ENCODE peak calls at places on chromosome 1, in five cellular contexts. One of them, this sample, is unnamed. For H3K27me3, the result is how much of the 10 kb centered on the place peaks cover.

GRCh38 chr1:193905288-193906085 is 719.1 kb upstream of the B3GALT2 start:
- DNase-seq in GM23248: no peak
- DNase-seq in tibial artery: no peak
- DNase-seq in uterus: no peak
- DNase-seq in GM12878: no peak
- DNase-seq in this sample: no peak

GRCh38 chr1:31799196-31799894 is 16.5 kb downstream of the SPOCD1 start:
- DNase-seq in uterus: no peak
- DNase-seq in tibial artery: peak
- DNase-seq in GM23248: no peak
- DNase-seq in GM12878: no peak
- DNase-seq in this sample: no peak

GRCh38 chr1:201385299-201385891 is 7.9 kb upstream of the TNNT2 start:
- DNase-seq in GM23248: peak
- DNase-seq in GM12878: no peak
- DNase-seq in uterus: no peak
- DNase-seq in tibial artery: peak
- DNase-seq in this sample: peak

GRCh38 chr1:221728037-221728505 is 13.8 kb downstream of the DUSP10 start:
- DNase-seq in GM12878: no peak
- DNase-seq in uterus: no peak
- DNase-seq in GM23248: no peak
- DNase-seq in tibial artery: no peak
- DNase-seq in this sample: no peak

GRCh38 chr1:64486193-64486592 is 16.3 kb downstream of the CACHD1 start:
- DNase-seq in GM23248: no peak
- DNase-seq in GM12878: no peak
- DNase-seq in uterus: no peak
- DNase-seq in tibial artery: no peak
- DNase-seq in this sample: no peak

GRCh38 chr1:203129501-203130231 is 2.1 kb downstream of the ADORA1 start:
- DNase-seq in tibial artery: no peak
- DNase-seq in GM12878: no peak
- DNase-seq in uterus: no peak
- DNase-seq in GM23248: peak
- DNase-seq in this sample: peak

GRCh38 chr1:233188061-233188460 is 107.5 kb downstream of the PCNX2 start:
- DNase-seq in uterus: no peak
- DNase-seq in GM12878: no peak
- DNase-seq in tibial artery: no peak
- DNase-seq in GM23248: no peak
- DNase-seq in this sample: no peak

GRCh38 chr1:237473896-237474295 is 416.8 kb downstream of the ZP4 start:
- DNase-seq in uterus: no peak
- DNase-seq in tibial artery: no peak
- DNase-seq in GM12878: no peak
- DNase-seq in GM23248: no peak
- DNase-seq in this sample: no peak

DNA sequence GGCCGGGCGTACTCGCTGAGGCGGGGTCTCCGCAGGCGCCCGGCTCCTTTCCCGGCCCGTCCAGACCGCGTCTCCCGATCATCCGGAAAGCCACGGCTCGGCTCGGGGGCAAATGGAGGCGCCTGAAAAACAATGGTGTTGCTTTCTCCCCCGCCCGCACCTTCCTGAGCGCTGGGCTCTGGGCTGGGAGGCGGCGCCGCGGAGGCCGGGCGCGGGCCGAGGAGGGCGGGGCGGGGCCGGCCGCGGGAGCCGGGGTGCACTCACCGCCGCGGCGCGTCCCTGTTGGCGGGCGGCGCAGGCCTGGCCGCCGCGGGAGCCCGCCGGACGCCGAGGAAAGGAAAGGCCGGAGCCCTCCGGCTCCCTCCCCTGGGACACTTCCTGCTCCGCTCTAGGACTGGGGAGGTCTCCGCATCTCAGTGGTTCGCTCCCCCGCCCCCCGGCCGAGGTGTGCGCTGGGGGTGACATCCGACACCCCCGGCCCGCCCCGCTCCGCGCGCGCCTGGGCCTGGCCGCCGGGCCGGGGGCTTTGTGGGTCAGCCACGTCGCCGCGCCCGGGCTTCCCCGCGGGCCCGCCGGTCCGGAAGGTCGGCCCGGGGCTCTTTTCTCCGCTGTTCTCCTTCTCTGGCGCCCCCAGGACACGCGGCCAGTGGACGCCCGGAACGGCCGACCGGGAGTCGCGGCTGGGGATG is at the start of gene ZNF496:
- DNase-seq in uterus: peak
- DNase-seq in tibial artery: peak
- DNase-seq in GM12878: no peak
- DNase-seq in GM23248: peak
- DNase-seq in this sample: peak
- H3K27me3 ChIP-seq in uterus: under half
- H3K27me3 ChIP-seq in tibial artery: under half
- H3K27me3 ChIP-seq in GM12878: under half
- H3K27me3 ChIP-seq in GM23248: under half
- H3K27me3 ChIP-seq in this sample: under half

DNA sequence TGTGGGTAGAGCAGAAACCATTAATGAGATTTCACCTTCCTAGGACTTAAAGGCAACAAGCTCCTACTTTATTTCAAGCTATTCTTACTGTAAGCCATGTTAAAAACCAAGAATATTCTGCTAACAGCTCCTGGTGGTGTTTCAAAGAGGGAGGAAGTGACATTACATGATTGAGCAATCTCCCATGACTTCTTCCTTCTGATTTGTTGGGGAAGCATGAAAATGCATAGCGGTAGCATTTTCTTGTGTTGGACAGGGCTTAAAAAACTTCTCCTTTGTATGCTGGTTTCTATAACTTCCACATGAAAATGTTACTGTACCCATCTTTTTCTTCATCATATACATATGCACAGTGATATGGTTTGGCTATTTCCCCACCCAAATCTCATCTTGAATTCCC is 297.0 kb upstream of the SNX7 start:
- DNase-seq in tibial artery: no peak
- DNase-seq in GM12878: no peak
- DNase-seq in GM23248: no peak
- DNase-seq in uterus: no peak
- DNase-seq in this sample: no peak
- H3K27ac ChIP-seq in tibial artery: no peak
- H3K27ac ChIP-seq in GM12878: no peak
- H3K27ac ChIP-seq in GM23248: no peak
- H3K27ac ChIP-seq in uterus: no peak
- H3K27ac ChIP-seq in this sample: no peak

GRCh38 chr1:53888716-53889115 is 881 bp downstream of the YIPF1 start:
- DNase-seq in GM23248: no peak
- DNase-seq in tibial artery: no peak
- DNase-seq in GM12878: no peak
- DNase-seq in uterus: no peak
- DNase-seq in this sample: no peak
- H3K4me3 ChIP-seq in GM23248: peak
- H3K4me3 ChIP-seq in tibial artery: peak
- H3K4me3 ChIP-seq in GM12878: peak
- H3K4me3 ChIP-seq in uterus: peak
- H3K4me3 ChIP-seq in this sample: peak

GRCh38 chr1:18805925-18806849 is 53.3 kb downstream of the TAS1R2 start:
- DNase-seq in uterus: no peak
- DNase-seq in GM23248: peak
- DNase-seq in GM12878: no peak
- DNase-seq in tibial artery: no peak
- DNase-seq in this sample: no peak
- H3K27me3 ChIP-seq in uterus: under half
- H3K27me3 ChIP-seq in GM23248: under half
- H3K27me3 ChIP-seq in GM12878: under half
- H3K27me3 ChIP-seq in tibial artery: half or more
- H3K27me3 ChIP-seq in this sample: under half

GRCh38 chr1:68120136-68120791 is 69.8 kb upstream of the DIRAS3 start:
- DNase-seq in GM12878: peak
- DNase-seq in uterus: peak
- DNase-seq in GM23248: peak
- DNase-seq in tibial artery: peak
- DNase-seq in this sample: no peak

GRCh38 chr1:68116643-68117235 is 66.3 kb upstream of the DIRAS3 start:
- DNase-seq in GM12878: no peak
- DNase-seq in GM23248: peak
- DNase-seq in uterus: peak
- DNase-seq in tibial artery: no peak
- DNase-seq in this sample: no peak

GRCh38 chr1:68115308-68115707 is 64.9 kb upstream of the DIRAS3 start:
- DNase-seq in tibial artery: no peak
- DNase-seq in GM12878: no peak
- DNase-seq in uterus: no peak
- DNase-seq in GM23248: no peak
- DNase-seq in this sample: no peak

GRCh38 chr1:68119445-68119844 is 69.0 kb upstream of the DIRAS3 start:
- DNase-seq in tibial artery: no peak
- DNase-seq in GM12878: no peak
- DNase-seq in GM23248: no peak
- DNase-seq in uterus: no peak
- DNase-seq in this sample: no peak

DNA sequence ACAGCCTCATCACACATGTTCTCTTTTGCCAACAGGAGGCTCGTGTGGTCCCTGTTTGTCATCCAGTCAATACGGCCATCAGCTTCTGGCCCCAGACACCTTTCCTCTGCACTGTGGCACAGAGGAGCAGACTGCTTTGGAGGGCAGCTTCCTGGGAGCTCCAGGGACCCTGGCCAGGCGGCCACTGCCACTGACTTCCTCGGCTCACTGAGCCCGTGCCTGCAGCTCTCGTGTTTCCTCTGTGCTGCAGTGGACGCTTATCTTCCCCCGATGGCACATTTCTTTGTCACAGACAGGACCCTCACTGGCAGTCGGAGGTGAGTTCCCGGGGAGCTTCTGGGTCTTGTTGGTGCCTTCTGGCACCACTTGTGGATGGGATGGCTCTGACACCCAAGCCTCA is 67.0 kb upstream of the DIRAS3 start:
- DNase-seq in GM23248: no peak
- DNase-seq in uterus: no peak
- DNase-seq in GM12878: no peak
- DNase-seq in tibial artery: no peak
- DNase-seq in this sample: no peak
- H3K27ac ChIP-seq in GM23248: no peak
- H3K27ac ChIP-seq in uterus: no peak
- H3K27ac ChIP-seq in GM12878: no peak
- H3K27ac ChIP-seq in tibial artery: no peak
- H3K27ac ChIP-seq in this sample: no peak

DNA sequence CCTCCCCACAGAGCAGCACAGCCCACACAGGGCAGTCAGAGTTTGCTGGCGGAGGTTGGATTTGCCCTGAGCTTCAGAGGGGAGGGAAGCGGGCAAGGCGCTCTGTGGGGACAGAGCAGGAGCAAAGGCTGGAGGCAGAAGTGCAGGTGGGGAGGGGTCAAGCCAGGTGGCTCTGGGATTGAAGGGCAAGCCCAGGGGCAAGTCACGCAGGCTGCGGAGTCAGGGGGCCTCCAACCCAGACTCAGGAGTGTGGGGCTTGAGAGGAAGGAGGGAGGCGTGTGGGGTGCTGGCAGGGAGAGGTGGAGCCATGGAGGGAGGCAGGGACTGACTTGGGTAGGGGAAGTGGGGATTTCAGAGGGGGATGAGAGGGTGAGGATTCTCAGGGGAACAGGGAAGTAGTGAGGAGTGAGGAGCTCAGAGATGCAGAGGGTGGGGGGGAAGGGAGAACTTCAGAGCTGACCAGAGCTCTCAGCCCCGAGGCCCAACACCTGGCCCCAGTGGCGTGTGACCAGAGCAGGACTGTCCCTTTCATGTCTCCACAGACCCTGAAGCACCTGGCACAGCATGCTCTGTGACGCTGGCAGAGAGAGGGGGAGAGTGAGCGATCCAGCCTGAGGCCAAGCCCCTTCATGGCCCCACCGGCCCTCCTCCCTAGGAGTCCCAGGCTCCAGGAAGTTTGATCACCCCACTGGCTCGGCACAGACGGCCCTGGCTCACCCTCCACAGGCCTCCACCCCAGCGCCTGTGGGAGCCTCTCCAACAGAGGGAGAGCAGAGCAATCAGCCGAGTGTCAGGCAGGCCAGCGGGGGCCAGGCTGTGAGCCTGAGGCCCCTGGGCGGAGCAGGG is 10.8 kb downstream of the SH3BGRL3 start:
- DNase-seq in GM12878: no peak
- DNase-seq in uterus: no peak
- DNase-seq in tibial artery: no peak
- DNase-seq in GM23248: no peak
- DNase-seq in this sample: peak
- H3K4me3 ChIP-seq in GM12878: no peak
- H3K4me3 ChIP-seq in uterus: no peak
- H3K4me3 ChIP-seq in tibial artery: no peak
- H3K4me3 ChIP-seq in GM23248: no peak
- H3K4me3 ChIP-seq in this sample: no peak

GRCh38 chr1:17206196-17206595 is 1.3 kb downstream of the PADI1 start:
- DNase-seq in GM12878: no peak
- DNase-seq in tibial artery: no peak
- DNase-seq in uterus: no peak
- DNase-seq in GM23248: no peak
- DNase-seq in this sample: no peak
- H3K27me3 ChIP-seq in GM12878: under half
- H3K27me3 ChIP-seq in tibial artery: under half
- H3K27me3 ChIP-seq in uterus: under half
- H3K27me3 ChIP-seq in GM23248: under half
- H3K27me3 ChIP-seq in this sample: under half

This sample was measured in right cardiac atrium.